ENCODE peak calls at places on chromosomes 13 and 19, in nine cellular contexts. V, U, F, C, W, T, E, S and N are unnamed samples.
A peak's percentile ranks its signal among the peaks of the same experiment; 100 is the strongest.

GRCh38 chr19:44850641-44851109 is 4.6 kb downstream of the NECTIN2 start:
- DNase-seq in W (no peak), U (no peak), S (peak; percentile 45), E (peak; percentile 17), V (no peak), C (no peak), F (no peak), T (no peak), N (no peak)

GRCh38 chr19:46080561-46080960 is 39.8 kb upstream of the IGFL4 start:
- DNase-seq in F (no peak), W (no peak), T (no peak), E (no peak), C (peak; percentile 65), U (no peak), V (no peak), S (no peak), N (no peak)

GRCh38 chr13:79654520-79654919 is 173.6 kb downstream of the NDFIP2 start:
- DNase-seq in E (no peak), C (no peak), V (no peak), U (no peak), T (no peak), F (no peak), S (no peak), W (no peak), N (no peak)

GRCh38 chr19:1746401-1747284 is 6.7 kb upstream of the ONECUT3 start:
- DNase-seq in S (peak; percentile 71), T (peak; percentile 21), U (no peak), W (no peak), E (no peak), C (peak; percentile 68), V (no peak), F (no peak), N (no peak)

GRCh38 chr13:72458701-72459100 is 268.7 kb downstream of the MZT1 start:
- DNase-seq in T (no peak), V (no peak), E (no peak), F (no peak), S (no peak), C (no peak), U (no peak), W (no peak), N (no peak)

GRCh38 chr13:39038569-39038898 is 278 bp downstream of the NHLRC3 start:
- DNase-seq in V (no peak), U (peak; percentile 74), S (no peak), T (no peak), W (no peak), F (peak; percentile 53), C (peak; percentile 10), E (no peak), N (peak; percentile 30)

GRCh38 chr19:19461671-19462622 is 53.4 kb downstream of the TSSK6 start:
- DNase-seq in S (no peak), W (no peak), E (peak; percentile 84), V (peak; percentile 63), T (peak; percentile 78), C (no peak), F (peak; percentile 32), U (peak; percentile 49), N (no peak)

GRCh38 chr19:17405250-17406038 is at the start of gene BST2:
- DNase-seq in S (peak; percentile 80), U (peak; percentile 72), V (no peak), T (no peak), W (no peak), F (peak; percentile 61), E (no peak), C (no peak), N (peak; percentile 93)

GRCh38 chr13:20873348-20873747 is 29.2 kb downstream of the XPO4 start:
- DNase-seq in W (no peak), S (no peak), E (no peak), T (no peak), F (no peak), C (no peak), V (no peak), U (no peak), N (no peak)

GRCh38 chr13:20867408-20867807 is 35.1 kb downstream of the XPO4 start:
- DNase-seq in E (no peak), S (no peak), V (no peak), U (no peak), F (no peak), T (no peak), W (no peak), C (no peak), N (no peak)

GRCh38 chr13:20870829-20871228 is 31.7 kb downstream of the XPO4 start:
- DNase-seq in U (no peak), T (no peak), E (no peak), F (no peak), C (no peak), V (no peak), S (no peak), W (no peak), N (no peak)

GRCh38 chr13:20869540-20869939 is 33.0 kb downstream of the XPO4 start:
- DNase-seq in V (no peak), C (no peak), U (no peak), W (no peak), S (no peak), T (no peak), E (no peak), F (no peak), N (no peak)
- TF ChIP-seq CTCF in V (peak; percentile 43), C (no peak), U (no peak), W (no peak), S (no peak), T (no peak), E (no peak), F (no peak), N (no peak)

DNA sequence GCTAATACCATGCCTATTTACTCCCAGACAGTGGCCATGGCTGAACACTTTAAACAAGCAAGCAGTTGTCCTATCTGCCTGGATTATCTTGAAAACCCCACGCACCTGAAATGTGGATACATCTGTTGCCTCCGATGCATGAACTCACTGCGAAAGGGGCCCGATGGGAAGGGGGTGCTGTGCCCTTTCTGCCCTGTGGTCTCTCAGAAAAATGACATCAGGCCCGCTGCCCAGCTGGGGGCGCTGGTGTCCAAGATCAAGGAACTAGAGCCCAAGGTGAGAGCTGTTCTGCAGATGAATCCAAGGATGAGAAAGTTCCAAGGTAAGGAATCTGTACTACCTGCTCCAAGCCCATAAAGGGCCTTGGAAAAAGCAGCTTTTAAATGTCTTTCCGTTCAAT is 8.6 kb downstream of the RFPL4AL1 start:
- DNase-seq in W (no peak), F (no peak), C (no peak), V (no peak), E (no peak), U (peak; percentile 37), T (no peak), S (no peak), N (no peak)
- TF ChIP-seq CTCF in W (no peak), F (no peak), C (no peak), V (no peak), E (no peak), U (peak; percentile 39), T (peak; percentile 34), S (peak; percentile 25), N (no peak)

GRCh38 chr19:5827342-5827890 is 12.1 kb downstream of the FUT6 start:
- DNase-seq in E (no peak), W (no peak), U (no peak), T (no peak), V (no peak), S (no peak), C (no peak), F (no peak), N (no peak)

GRCh38 chr19:5826531-5827341 is 12.8 kb downstream of the FUT6 start:
- DNase-seq in F (no peak), U (peak; percentile 54), S (peak; percentile 69), C (peak; percentile 70), E (peak; percentile 89), T (no peak), V (peak; percentile 61), W (no peak), N (peak; percentile 45)

GRCh38 chr19:5827891-5828660 is 11.4 kb downstream of the FUT6 start:
- DNase-seq in U (peak; percentile 96), F (peak; percentile 88), E (peak; percentile 98), V (peak; percentile 87), W (no peak), T (peak; percentile 84), C (peak; percentile 93), S (peak; percentile 95), N (peak; percentile 98)

GRCh38 chr19:5829567-5830315 is 9.8 kb downstream of the FUT6 start:
- DNase-seq in E (peak; percentile 22), T (no peak), C (no peak), W (no peak), F (no peak), U (no peak), V (no peak), S (no peak), N (no peak)

DNA sequence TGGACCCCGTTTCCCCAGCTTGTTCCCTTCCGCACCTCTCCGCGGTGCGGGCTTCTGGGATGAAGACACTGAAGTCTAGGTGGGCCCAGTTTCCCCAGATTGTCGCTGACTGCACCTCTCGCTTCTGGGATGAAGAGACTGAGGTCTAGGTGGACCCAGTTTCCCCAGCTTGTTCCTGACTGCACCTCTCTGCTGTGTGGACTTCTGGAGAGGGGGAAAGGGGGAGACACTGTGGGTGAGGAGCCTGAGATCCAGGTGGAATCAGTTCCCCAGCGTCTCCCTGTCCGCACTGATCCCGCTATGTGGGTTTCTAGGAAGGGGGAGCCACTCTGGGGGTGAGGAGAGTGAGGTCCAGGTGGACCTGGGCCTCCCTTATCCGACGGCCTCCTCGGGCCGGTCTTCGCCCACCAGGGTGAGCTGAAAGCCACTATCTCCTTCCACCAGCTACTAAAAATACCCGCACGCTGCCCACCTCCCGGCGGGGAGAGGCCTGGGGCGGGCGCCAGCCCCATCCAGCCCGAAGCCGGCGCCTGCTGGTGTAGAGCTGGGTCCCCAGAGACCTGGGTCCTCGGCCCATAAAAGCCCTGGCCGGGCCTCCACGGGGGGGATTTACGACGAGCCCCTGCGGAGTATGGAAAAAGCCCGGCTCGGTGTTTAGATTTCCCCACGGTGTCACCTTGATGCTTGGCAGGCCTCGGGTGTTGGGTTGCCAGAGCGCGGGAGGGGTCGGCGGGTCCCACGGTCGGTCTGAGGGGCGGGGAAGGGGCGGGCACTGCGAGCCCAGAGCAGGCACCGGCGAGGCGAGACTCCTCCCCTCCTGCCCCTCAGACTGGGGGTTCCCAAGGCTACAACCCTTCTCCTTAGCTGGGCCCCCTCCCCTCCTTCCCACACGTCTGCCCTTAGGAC is 10.6 kb downstream of the FUT6 start:
- DNase-seq in E (peak; percentile 92), W (no peak), V (no peak), S (no peak), F (no peak), U (peak; percentile 68), C (no peak), T (no peak), N (peak; percentile 66)
- TF ChIP-seq CTCF in E (no peak), W (no peak), V (peak; percentile 39), S (no peak), F (no peak), U (no peak), C (no peak), T (no peak), N (no peak)

DNA sequence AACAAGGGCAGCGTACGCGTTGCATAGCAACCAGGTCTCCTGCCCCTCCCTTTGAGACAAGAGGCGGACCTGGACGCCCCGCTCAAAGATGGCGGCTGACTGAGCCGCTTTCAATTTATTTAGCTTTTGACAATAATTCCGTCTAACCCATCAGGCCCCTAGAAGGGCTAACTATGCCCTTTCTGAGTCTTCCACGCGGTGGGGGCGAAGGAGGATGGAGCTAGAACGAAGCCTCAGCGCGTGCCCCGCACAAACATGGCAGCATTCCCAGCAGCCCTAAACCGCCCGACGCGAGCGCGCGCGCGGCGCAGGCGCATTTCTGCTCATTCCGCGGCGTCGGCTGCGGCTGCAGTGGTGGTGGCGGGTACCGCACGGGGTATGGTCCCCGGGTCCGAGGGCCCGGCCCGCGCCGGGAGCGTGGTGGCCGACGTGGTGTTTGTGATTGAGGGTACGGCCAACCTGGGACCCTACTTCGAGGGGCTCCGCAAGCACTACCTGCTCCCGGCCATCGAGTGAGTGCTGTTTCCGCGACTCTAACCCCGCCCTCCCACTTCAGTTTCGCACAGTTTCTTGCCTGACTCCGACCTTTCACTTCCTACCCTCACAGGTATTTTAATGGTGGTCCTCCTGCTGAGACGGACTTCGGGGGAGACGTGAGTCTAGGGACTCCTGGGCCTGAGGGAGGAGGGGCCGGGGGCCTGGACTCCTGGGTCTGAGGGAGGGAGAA is at the start of gene MED25:
- DNase-seq in T (no peak), C (peak; percentile 92), V (peak; percentile 83), S (peak; percentile 87), F (peak; percentile 87), U (peak; percentile 86), E (peak; percentile 88), W (no peak), N (peak; percentile 93)
- TF ChIP-seq CTCF in T (no peak), C (no peak), V (peak; percentile 57), S (peak; percentile 2), F (peak; percentile 19), U (no peak), E (no peak), W (peak; percentile 46), N (no peak)